ENCODE peak calls at places on chromosomes 7 and 10, in ten cellular contexts. One of them, this sample, is unnamed.

GRCh38 chr7:5207131-5207530 is 17.1 kb downstream of the WIPI2 start:
- DNase-seq in GM23248: no peak
- DNase-seq in mucosa of descending colon: no peak
- DNase-seq in effector memory CD4-positive, alpha-beta T cell: no peak
- DNase-seq in IMR-90: no peak
- DNase-seq in mammary epithelial cell: no peak
- DNase-seq in transverse colon: no peak
- DNase-seq in CD8-positive, alpha-beta memory T cell: no peak
- DNase-seq in CD8-positive, alpha-beta T cell: no peak
- DNase-seq in breast epithelium: no peak
- DNase-seq in this sample: no peak

GRCh38 chr10:58239561-58240169 is 28.0 kb downstream of the IPMK start:
- DNase-seq in mucosa of descending colon: no peak
- DNase-seq in effector memory CD4-positive, alpha-beta T cell: no peak
- DNase-seq in CD8-positive, alpha-beta T cell: no peak
- DNase-seq in mammary epithelial cell: peak; percentile 44
- DNase-seq in transverse colon: no peak
- DNase-seq in CD8-positive, alpha-beta memory T cell: no peak
- DNase-seq in GM23248: peak; percentile 52
- DNase-seq in IMR-90: no peak
- DNase-seq in breast epithelium: no peak
- DNase-seq in this sample: peak; percentile 57

GRCh38 chr10:103180491-103180890 is 12.6 kb downstream of the NT5C2 start:
- DNase-seq in IMR-90: no peak
- DNase-seq in CD8-positive, alpha-beta T cell: no peak
- DNase-seq in mammary epithelial cell: no peak
- DNase-seq in breast epithelium: no peak
- DNase-seq in transverse colon: no peak
- DNase-seq in effector memory CD4-positive, alpha-beta T cell: no peak
- DNase-seq in mucosa of descending colon: no peak
- DNase-seq in GM23248: no peak
- DNase-seq in CD8-positive, alpha-beta memory T cell: no peak
- DNase-seq in this sample: no peak

GRCh38 chr7:22990588-22990949 is 23.4 kb downstream of the HYCC1 start:
- DNase-seq in CD8-positive, alpha-beta memory T cell: no peak
- DNase-seq in CD8-positive, alpha-beta T cell: no peak
- DNase-seq in breast epithelium: no peak
- DNase-seq in mucosa of descending colon: no peak
- DNase-seq in effector memory CD4-positive, alpha-beta T cell: no peak
- DNase-seq in IMR-90: peak; percentile 85
- DNase-seq in GM23248: peak; percentile 79
- DNase-seq in transverse colon: no peak
- DNase-seq in mammary epithelial cell: peak; percentile 34
- DNase-seq in this sample: no peak

GRCh38 chr10:111206521-111206920 is 129.7 kb downstream of the ADRA2A start:
- DNase-seq in GM23248: peak; percentile 48
- DNase-seq in IMR-90: no peak
- DNase-seq in effector memory CD4-positive, alpha-beta T cell: no peak
- DNase-seq in mucosa of descending colon: no peak
- DNase-seq in CD8-positive, alpha-beta T cell: no peak
- DNase-seq in transverse colon: peak; percentile 16
- DNase-seq in mammary epithelial cell: no peak
- DNase-seq in breast epithelium: no peak
- DNase-seq in CD8-positive, alpha-beta memory T cell: no peak
- DNase-seq in this sample: no peak

GRCh38 chr7:117139691-117139984 is 183.2 kb downstream of the WNT2 start:
- DNase-seq in IMR-90: no peak
- DNase-seq in CD8-positive, alpha-beta T cell: no peak
- DNase-seq in mucosa of descending colon: no peak
- DNase-seq in breast epithelium: no peak
- DNase-seq in mammary epithelial cell: no peak
- DNase-seq in GM23248: no peak
- DNase-seq in CD8-positive, alpha-beta memory T cell: no peak
- DNase-seq in transverse colon: no peak
- DNase-seq in effector memory CD4-positive, alpha-beta T cell: no peak
- DNase-seq in this sample: no peak

GRCh38 chr7:42940985-42941847 is 9.0 kb downstream of the MRPL32 start:
- DNase-seq in breast epithelium: peak; percentile 71
- DNase-seq in transverse colon: peak; percentile 73
- DNase-seq in CD8-positive, alpha-beta memory T cell: peak; percentile 52
- DNase-seq in CD8-positive, alpha-beta T cell: peak; percentile 77
- DNase-seq in mammary epithelial cell: peak; percentile 43
- DNase-seq in effector memory CD4-positive, alpha-beta T cell: peak; percentile 27
- DNase-seq in IMR-90: peak; percentile 66
- DNase-seq in mucosa of descending colon: peak; percentile 96
- DNase-seq in GM23248: peak; percentile 78
- DNase-seq in this sample: peak; percentile 78

GRCh38 chr7:126483972-126484371 is 768.8 kb downstream of the GRM8 start:
- DNase-seq in mammary epithelial cell: no peak
- DNase-seq in GM23248: no peak
- DNase-seq in effector memory CD4-positive, alpha-beta T cell: no peak
- DNase-seq in breast epithelium: no peak
- DNase-seq in IMR-90: no peak
- DNase-seq in CD8-positive, alpha-beta memory T cell: no peak
- DNase-seq in mucosa of descending colon: no peak
- DNase-seq in CD8-positive, alpha-beta T cell: no peak
- DNase-seq in transverse colon: no peak
- DNase-seq in this sample: no peak

GRCh38 chr10:57579926-57580325 is 687.8 kb downstream of the IPMK start:
- DNase-seq in effector memory CD4-positive, alpha-beta T cell: no peak
- DNase-seq in IMR-90: peak; percentile 2
- DNase-seq in CD8-positive, alpha-beta memory T cell: no peak
- DNase-seq in mammary epithelial cell: peak; percentile 27
- DNase-seq in GM23248: peak; percentile 37
- DNase-seq in CD8-positive, alpha-beta T cell: no peak
- DNase-seq in transverse colon: no peak
- DNase-seq in mucosa of descending colon: peak; percentile 9
- DNase-seq in breast epithelium: no peak
- DNase-seq in this sample: peak; percentile 65

GRCh38 chr10:133014416-133015210 is 72.2 kb upstream of the CFAP46 start:
- DNase-seq in CD8-positive, alpha-beta memory T cell: no peak
- DNase-seq in effector memory CD4-positive, alpha-beta T cell: no peak
- DNase-seq in mucosa of descending colon: no peak
- DNase-seq in CD8-positive, alpha-beta T cell: no peak
- DNase-seq in GM23248: no peak
- DNase-seq in IMR-90: no peak
- DNase-seq in breast epithelium: no peak
- DNase-seq in mammary epithelial cell: no peak
- DNase-seq in transverse colon: no peak
- DNase-seq in this sample: no peak

GRCh38 chr10:86654411-86655172 is at the start of gene OPN4:
- DNase-seq in mucosa of descending colon: no peak
- DNase-seq in CD8-positive, alpha-beta memory T cell: no peak
- DNase-seq in effector memory CD4-positive, alpha-beta T cell: no peak
- DNase-seq in IMR-90: peak; percentile 67
- DNase-seq in CD8-positive, alpha-beta T cell: no peak
- DNase-seq in GM23248: no peak
- DNase-seq in breast epithelium: no peak
- DNase-seq in transverse colon: peak; percentile 5
- DNase-seq in mammary epithelial cell: no peak
- DNase-seq in this sample: no peak

GRCh38 chr10:13698217-13698616 is 111.5 kb downstream of the PRPF18 start:
- DNase-seq in mucosa of descending colon: no peak
- DNase-seq in CD8-positive, alpha-beta memory T cell: no peak
- DNase-seq in breast epithelium: no peak
- DNase-seq in CD8-positive, alpha-beta T cell: no peak
- DNase-seq in GM23248: no peak
- DNase-seq in mammary epithelial cell: peak; percentile 48
- DNase-seq in IMR-90: no peak
- DNase-seq in transverse colon: no peak
- DNase-seq in effector memory CD4-positive, alpha-beta T cell: no peak
- DNase-seq in this sample: no peak

GRCh38 chr10:118913825-118914224 is 115.7 kb upstream of the NANOS1 start:
- DNase-seq in transverse colon: no peak
- DNase-seq in mammary epithelial cell: no peak
- DNase-seq in GM23248: no peak
- DNase-seq in mucosa of descending colon: no peak
- DNase-seq in IMR-90: no peak
- DNase-seq in effector memory CD4-positive, alpha-beta T cell: no peak
- DNase-seq in breast epithelium: no peak
- DNase-seq in CD8-positive, alpha-beta T cell: no peak
- DNase-seq in CD8-positive, alpha-beta memory T cell: no peak
- DNase-seq in this sample: no peak

DNA sequence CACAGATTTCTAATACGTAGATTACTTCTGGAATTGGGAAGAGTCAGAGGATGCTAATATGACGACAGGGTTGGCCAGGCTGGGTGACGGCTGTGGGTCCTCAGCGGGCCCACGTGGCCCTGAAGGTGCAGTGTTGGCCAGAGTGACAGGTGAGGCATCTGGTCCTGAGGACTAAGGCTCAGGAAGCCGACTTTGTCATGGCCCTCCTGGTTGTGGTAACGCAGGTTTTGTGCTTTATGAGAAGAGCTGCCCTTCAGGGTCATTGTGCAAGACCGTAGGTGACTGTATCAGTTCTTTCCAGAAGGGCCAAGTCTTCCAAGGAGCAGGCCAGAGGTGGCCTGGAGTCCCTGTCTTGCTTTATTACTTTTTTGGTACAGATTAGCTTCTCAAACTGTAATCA is 2.5 kb downstream of the EIF3B start:
- DNase-seq in mucosa of descending colon: no peak
- DNase-seq in GM23248: peak; percentile 50
- DNase-seq in effector memory CD4-positive, alpha-beta T cell: no peak
- DNase-seq in CD8-positive, alpha-beta T cell: no peak
- DNase-seq in breast epithelium: no peak
- DNase-seq in mammary epithelial cell: peak; percentile 12
- DNase-seq in IMR-90: no peak
- DNase-seq in CD8-positive, alpha-beta memory T cell: no peak
- DNase-seq in transverse colon: no peak
- DNase-seq in this sample: no peak
- H3K4me3 ChIP-seq in mucosa of descending colon: no peak overlapping the region
- H3K4me3 ChIP-seq in GM23248: peak overlapping the region; percentile 92
- H3K4me3 ChIP-seq in effector memory CD4-positive, alpha-beta T cell: no peak overlapping the region
- H3K4me3 ChIP-seq in CD8-positive, alpha-beta T cell: no peak overlapping the region
- H3K4me3 ChIP-seq in breast epithelium: peak overlapping the region; percentile 35
- H3K4me3 ChIP-seq in mammary epithelial cell: no peak overlapping the region
- H3K4me3 ChIP-seq in IMR-90: no peak overlapping the region
- H3K4me3 ChIP-seq in CD8-positive, alpha-beta memory T cell: no peak overlapping the region
- H3K4me3 ChIP-seq in transverse colon: no peak overlapping the region
- H3K4me3 ChIP-seq in this sample: no peak overlapping the region

GRCh38 chr7:130940907-130941306 is 206.9 kb upstream of the KLF14 start:
- DNase-seq in mucosa of descending colon: no peak
- DNase-seq in CD8-positive, alpha-beta memory T cell: no peak
- DNase-seq in breast epithelium: no peak
- DNase-seq in IMR-90: no peak
- DNase-seq in transverse colon: no peak
- DNase-seq in mammary epithelial cell: no peak
- DNase-seq in effector memory CD4-positive, alpha-beta T cell: no peak
- DNase-seq in CD8-positive, alpha-beta T cell: no peak
- DNase-seq in GM23248: no peak
- DNase-seq in this sample: no peak
- H3K4me3 ChIP-seq in mucosa of descending colon: no peak overlapping the region
- H3K4me3 ChIP-seq in CD8-positive, alpha-beta memory T cell: peak overlapping the region; percentile 52
- H3K4me3 ChIP-seq in breast epithelium: peak overlapping the region; percentile 65
- H3K4me3 ChIP-seq in IMR-90: peak overlapping the region; percentile 86
- H3K4me3 ChIP-seq in transverse colon: peak overlapping the region; percentile 0
- H3K4me3 ChIP-seq in mammary epithelial cell: peak overlapping the region; percentile 45
- H3K4me3 ChIP-seq in effector memory CD4-positive, alpha-beta T cell: peak overlapping the region; percentile 53
- H3K4me3 ChIP-seq in CD8-positive, alpha-beta T cell: peak overlapping the region; percentile 25
- H3K4me3 ChIP-seq in GM23248: no peak overlapping the region
- H3K4me3 ChIP-seq in this sample: peak overlapping the region; percentile 45

DNA sequence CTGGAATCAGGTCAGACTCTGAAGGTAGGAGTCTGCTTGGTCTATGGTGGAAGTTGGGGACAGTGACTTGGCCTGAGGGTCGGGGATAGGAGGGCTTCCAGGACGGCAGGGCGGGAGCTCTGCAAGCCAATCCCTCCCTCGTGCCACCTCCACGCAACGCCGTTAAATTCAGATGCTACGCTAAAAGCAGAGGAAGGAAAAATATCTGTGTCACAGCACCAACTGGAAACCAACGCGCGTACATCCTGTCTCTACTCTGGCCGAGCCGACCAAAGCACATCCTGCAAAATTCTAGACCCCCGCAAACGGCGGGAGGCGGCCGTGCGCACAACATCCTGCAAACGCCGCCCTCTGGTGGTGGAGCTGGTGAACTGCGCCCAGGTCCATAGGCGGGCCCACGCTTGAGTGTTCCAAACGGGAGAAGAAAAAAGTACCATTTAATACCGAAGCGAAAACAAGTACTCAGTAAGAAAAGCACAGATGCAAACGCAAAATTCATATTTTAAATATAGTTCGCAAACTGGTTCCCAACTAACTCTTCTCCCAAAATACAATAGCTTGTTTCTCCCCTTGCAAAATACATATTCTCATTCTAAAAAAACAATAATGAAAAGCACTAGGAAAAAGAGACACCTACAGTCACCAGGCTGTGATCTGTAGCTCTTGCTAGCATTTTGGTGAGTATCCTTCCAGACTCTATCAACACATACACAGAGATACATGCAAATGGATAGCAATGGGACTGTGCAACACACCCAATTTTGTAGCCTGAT is 45.7 kb upstream of the HSPA12A start:
- DNase-seq in IMR-90: peak; percentile 69
- DNase-seq in GM23248: peak; percentile 78
- DNase-seq in mucosa of descending colon: peak; percentile 86
- DNase-seq in CD8-positive, alpha-beta memory T cell: peak; percentile 79
- DNase-seq in effector memory CD4-positive, alpha-beta T cell: peak; percentile 44
- DNase-seq in transverse colon: peak; percentile 72
- DNase-seq in CD8-positive, alpha-beta T cell: peak; percentile 80
- DNase-seq in breast epithelium: peak; percentile 62
- DNase-seq in mammary epithelial cell: peak; percentile 23
- DNase-seq in this sample: peak; percentile 86
- H3K4me3 ChIP-seq in IMR-90: peak overlapping the region; percentile 35
- H3K4me3 ChIP-seq in GM23248: peak overlapping the region; percentile 66
- H3K4me3 ChIP-seq in mucosa of descending colon: no peak overlapping the region
- H3K4me3 ChIP-seq in CD8-positive, alpha-beta memory T cell: peak overlapping the region; percentile 40
- H3K4me3 ChIP-seq in effector memory CD4-positive, alpha-beta T cell: peak overlapping the region; percentile 31
- H3K4me3 ChIP-seq in transverse colon: no peak overlapping the region
- H3K4me3 ChIP-seq in CD8-positive, alpha-beta T cell: no peak overlapping the region
- H3K4me3 ChIP-seq in breast epithelium: peak overlapping the region; percentile 48
- H3K4me3 ChIP-seq in mammary epithelial cell: peak overlapping the region; percentile 28
- H3K4me3 ChIP-seq in this sample: peak overlapping the region; percentile 25

DNA sequence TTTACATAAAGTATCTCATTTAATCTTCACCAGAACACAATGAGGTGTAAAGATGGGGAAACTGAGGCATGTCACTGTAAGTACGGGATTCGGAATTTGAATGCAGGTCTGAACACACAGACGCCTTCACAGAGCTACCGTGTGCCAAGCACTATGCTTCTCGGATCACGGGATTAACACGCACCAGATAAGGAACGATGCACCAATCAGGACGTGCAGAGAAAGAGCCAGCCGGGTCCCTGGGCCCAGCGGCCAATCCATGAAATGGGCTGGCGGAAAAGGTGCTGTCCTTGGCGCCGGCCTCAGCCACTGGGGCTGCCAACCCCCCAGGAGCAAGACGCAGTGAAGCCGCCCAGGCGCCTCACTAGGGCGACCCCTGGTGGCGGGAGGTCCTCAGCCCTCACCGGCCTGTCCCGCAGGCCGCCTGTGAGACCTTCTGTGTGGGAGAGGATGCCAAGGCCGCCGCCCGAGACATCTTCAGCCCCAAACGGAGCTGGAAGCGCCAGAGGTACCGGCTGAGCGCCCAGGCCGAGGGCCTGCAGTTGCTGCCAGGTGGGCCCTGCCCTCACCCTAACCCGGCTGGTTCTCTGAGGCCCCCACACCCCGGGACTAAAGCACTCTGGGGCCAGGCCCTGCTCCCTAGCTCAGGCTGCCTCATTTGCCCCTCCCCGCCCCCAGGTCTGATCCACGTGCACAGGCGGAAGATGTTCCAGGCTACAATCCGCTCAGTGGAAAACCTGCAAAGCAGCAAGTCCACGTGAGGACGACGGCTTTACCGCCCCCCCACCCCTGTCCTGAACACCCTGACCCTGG is 15.6 kb downstream of the ATG9B start:
- DNase-seq in transverse colon: peak; percentile 68
- DNase-seq in IMR-90: no peak
- DNase-seq in mucosa of descending colon: peak; percentile 53
- DNase-seq in CD8-positive, alpha-beta memory T cell: peak; percentile 79
- DNase-seq in effector memory CD4-positive, alpha-beta T cell: peak; percentile 78
- DNase-seq in CD8-positive, alpha-beta T cell: peak; percentile 83
- DNase-seq in breast epithelium: peak; percentile 27
- DNase-seq in GM23248: peak; percentile 69
- DNase-seq in mammary epithelial cell: no peak
- DNase-seq in this sample: no peak
- H3K4me3 ChIP-seq in transverse colon: no peak overlapping the region
- H3K4me3 ChIP-seq in IMR-90: no peak overlapping the region
- H3K4me3 ChIP-seq in mucosa of descending colon: no peak overlapping the region
- H3K4me3 ChIP-seq in CD8-positive, alpha-beta memory T cell: peak overlapping the region; percentile 44
- H3K4me3 ChIP-seq in effector memory CD4-positive, alpha-beta T cell: peak overlapping the region; percentile 33
- H3K4me3 ChIP-seq in CD8-positive, alpha-beta T cell: peak overlapping the region; percentile 31
- H3K4me3 ChIP-seq in breast epithelium: peak overlapping the region; percentile 42
- H3K4me3 ChIP-seq in GM23248: peak overlapping the region; percentile 33
- H3K4me3 ChIP-seq in mammary epithelial cell: peak overlapping the region; percentile 31
- H3K4me3 ChIP-seq in this sample: no peak overlapping the region